ENCODE peak calls at places on chromosome 3, in six cellular contexts. K is RPMI7951; A is transverse colon; U is activated CD8-positive, alpha-beta memory T cell treated with anti-CD3 and anti-CD28 coated beads for 24 hours; E is Kasumi-1; W is GM03348. J is an unnamed sample.
A peak's percentile ranks its signal among the peaks of the same experiment; 100 is the strongest.

GRCh38 chr3:189170559-189170958 is 1.2 kb upstream of the TPRG1 start:
- DNase-seq in W (no peak), A (no peak), E (no peak), U (no peak), K (no peak), J (no peak)

GRCh38 chr3:58536501-58537411 is at the start of gene ACOX2:
- DNase-seq in A (peak; percentile 42), K (no peak), W (peak; percentile 84), U (peak; percentile 49), E (no peak), J (no peak)

GRCh38 chr3:30408105-30408557 is 198.3 kb upstream of the TGFBR2 start:
- DNase-seq in A (no peak), K (peak; percentile 21), E (no peak), W (no peak), U (no peak), J (no peak)

GRCh38 chr3:189652042-189652441 is 20.9 kb downstream of the TP63 start:
- DNase-seq in A (no peak), E (no peak), K (peak; percentile 43), U (no peak), W (no peak), J (peak; percentile 45)

GRCh38 chr3:12582730-12583129 is 25.8 kb downstream of the MKRN2 start:
- DNase-seq in E (no peak), A (no peak), W (no peak), U (no peak), K (no peak), J (no peak)

GRCh38 chr3:14935577-14936345 is 11.6 kb upstream of the NR2C2 start:
- DNase-seq in E (no peak), A (peak; percentile 26), U (no peak), K (no peak), W (no peak), J (no peak)

GRCh38 chr3:141998674-141999290 is 122.3 kb downstream of the ATP1B3 start:
- DNase-seq in E (peak; percentile 16), K (peak; percentile 29), W (peak; percentile 36), U (no peak), A (no peak), J (no peak)

GRCh38 chr3:29186131-29186599 is 94.7 kb upstream of the RBMS3 start:
- DNase-seq in E (no peak), U (no peak), K (peak; percentile 97), A (no peak), W (peak; percentile 58), J (no peak)

GRCh38 chr3:165148901-165149441 is 47.2 kb downstream of the SLITRK3 start:
- DNase-seq in A (no peak), W (no peak), U (no peak), K (no peak), E (no peak), J (no peak)

GRCh38 chr3:62128028-62128427 is 245.3 kb downstream of the FEZF2 start:
- DNase-seq in K (peak; percentile 84), A (no peak), E (peak; percentile 87), U (no peak), W (peak; percentile 16), J (no peak)

J was measured in HAP-1.